ENCODE peak calls at places on chromosomes 6 and 20, in seven cellular contexts. W is spleen; Y is lung; H is CD8-positive, alpha-beta T cell; Q is uterus; L is GM23248; C is left ventricle myocardium inferior. U is an unnamed sample.
A peak's percentile ranks its signal among the peaks of the same experiment; 100 is the strongest.

GRCh38 chr20:10637062-10637559 is 36.7 kb downstream of the JAG1 start:
- DNase-seq in W (no peak), Y (no peak), H (no peak), Q (peak; percentile 45), L (peak; percentile 78), C (no peak), U (no peak)

GRCh38 chr6:170102038-170102437 is 188.8 kb downstream of the DLL1 start:
- DNase-seq in W (peak; percentile 55), Y (no peak), H (no peak), Q (peak; percentile 1), L (no peak), C (no peak), U (no peak)

GRCh38 chr20:44001667-44002596 is 87.3 kb downstream of the TOX2 start:
- DNase-seq in W (no peak), Y (no peak), H (no peak), Q (no peak), L (no peak), C (no peak), U (no peak)

GRCh38 chr6:87279051-87279595 is 43.3 kb upstream of the SMIM8 start:
- DNase-seq in W (no peak), Y (no peak), H (no peak), Q (no peak), L (no peak), C (no peak), U (no peak)

GRCh38 chr6:113623124-113623523 is 234.0 kb upstream of the MARCKS start:
- DNase-seq in W (no peak), Y (no peak), H (no peak), Q (no peak), L (no peak), C (no peak), U (no peak)

GRCh38 chr20:17796096-17796563 is 96.4 kb downstream of the BANF2 start:
- DNase-seq in W (no peak), Y (peak; percentile 38), H (no peak), Q (peak; percentile 66), L (peak; percentile 89), C (peak; percentile 43), U (peak; percentile 19)

GRCh38 chr6:20168668-20169633 is 43.3 kb downstream of the MBOAT1 start:
- DNase-seq in W (no peak), Y (no peak), H (no peak), Q (peak; percentile 19), L (peak; percentile 52), C (no peak), U (peak; percentile 39)

GRCh38 chr6:380234-381218 is 11.0 kb upstream of the IRF4 start:
- DNase-seq in W (peak; percentile 73), Y (no peak), H (no peak), Q (no peak), L (no peak), C (no peak), U (no peak)

GRCh38 chr20:10637563-10637962 is 36.2 kb downstream of the JAG1 start:
- DNase-seq in W (no peak), Y (no peak), H (no peak), Q (no peak), L (no peak), C (no peak), U (no peak)

GRCh38 chr6:1491920-1492319 is 102.5 kb downstream of the FOXF2 start:
- DNase-seq in W (no peak), Y (no peak), H (no peak), Q (no peak), L (no peak), C (no peak), U (no peak)

GRCh38 chr6:122726649-122727048 is 52.9 kb upstream of the FABP7 start:
- DNase-seq in W (no peak), Y (no peak), H (no peak), Q (no peak), L (peak; percentile 52), C (no peak), U (no peak)

GRCh38 chr20:53692465-53693067 is 98.9 kb upstream of the ZNF217 start:
- DNase-seq in W (peak; percentile 71), Y (peak; percentile 31), H (no peak), Q (peak; percentile 27), L (peak; percentile 96), C (no peak), U (no peak)

GRCh38 chr6:19613678-19614077 is 223.5 kb upstream of the ID4 start:
- DNase-seq in W (no peak), Y (no peak), H (no peak), Q (no peak), L (peak; percentile 2), C (no peak), U (no peak)

GRCh38 chr6:73631849-73632248 is 21.9 kb downstream of the SLC17A5 start:
- DNase-seq in W (no peak), Y (no peak), H (no peak), Q (no peak), L (peak; percentile 43), C (no peak), U (no peak)

GRCh38 chr6:153790881-153791473 is 248.1 kb upstream of the OPRM1 start:
- DNase-seq in W (no peak), Y (no peak), H (no peak), Q (no peak), L (no peak), C (no peak), U (no peak)

DNA sequence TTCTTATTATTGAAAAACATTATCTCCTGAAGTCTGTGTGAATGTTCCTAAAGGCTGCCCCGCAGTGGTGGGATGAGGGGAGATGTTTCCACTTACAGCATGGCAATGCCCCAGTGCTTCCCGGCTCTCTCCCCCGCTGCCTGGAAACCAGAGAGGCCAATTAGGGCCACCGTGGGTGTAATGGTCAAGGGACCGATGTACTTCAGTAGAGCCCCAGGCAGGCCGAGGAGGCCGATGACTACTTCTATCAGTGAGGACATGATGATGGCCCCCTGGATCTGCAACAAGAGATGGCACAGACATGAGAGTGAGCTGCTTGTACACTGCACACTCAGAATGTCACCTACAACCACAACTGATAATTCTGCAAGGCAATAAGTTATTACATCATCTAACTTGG is 117.8 kb downstream of the SLC23A2 start:
- DNase-seq in W (no peak), Y (no peak), H (no peak), Q (no peak), L (no peak), C (no peak), U (no peak)
- H3K27me3 ChIP-seq in W (no peaks in the 10 kb centered on the region), Y (no peaks in the 10 kb centered on the region), H (no peaks in the 10 kb centered on the region), Q (no peaks in the 10 kb centered on the region), L (no peaks in the 10 kb centered on the region), C (no peaks in the 10 kb centered on the region), U (no peaks in the 10 kb centered on the region)

GRCh38 chr6:150371356-150371755 is 2.5 kb downstream of the IYD start:
- DNase-seq in W (no peak), Y (no peak), H (no peak), Q (no peak), L (no peak), C (no peak), U (no peak)
- H3K4me3 ChIP-seq in W (no peak overlapping the region), Y (no peak overlapping the region), H (no peak overlapping the region), Q (no peak overlapping the region), L (no peak overlapping the region), C (no peak overlapping the region), U (no peak overlapping the region)

GRCh38 chr6:158667360-158667981 is 17.6 kb downstream of the SYTL3 start:
- DNase-seq in W (no peak), Y (no peak), H (no peak), Q (no peak), L (no peak), C (no peak), U (no peak)
- H3K27me3 ChIP-seq in W (no peaks in the 10 kb centered on the region), Y (no peaks in the 10 kb centered on the region), H (no peaks in the 10 kb centered on the region), Q (no peaks in the 10 kb centered on the region), L (no peaks in the 10 kb centered on the region), C (no peaks in the 10 kb centered on the region), U (no peaks in the 10 kb centered on the region)

GRCh38 chr6:163738304-163738703 is 323.8 kb downstream of the QKI start:
- DNase-seq in W (no peak), Y (no peak), H (no peak), Q (no peak), L (no peak), C (no peak), U (no peak)
- H3K4me3 ChIP-seq in W (no peak overlapping the region), Y (no peak overlapping the region), H (no peak overlapping the region), Q (no peak overlapping the region), L (no peak overlapping the region), C (no peak overlapping the region), U (no peak overlapping the region)

U was measured in gastrocnemius medialis.